ENCODE peak calls at places on chromosome 19, in ten cellular contexts. One of them, this sample, is unnamed.

GRCh38 chr19:21604351-21604926 is 99.0 kb downstream of the ZNF429 start:
- DNase-seq in DMS153: no peak
- DNase-seq in GM12878: no peak
- DNase-seq in caudate nucleus: no peak
- DNase-seq in CD8-positive, alpha-beta memory T cell: no peak
- DNase-seq in neuronal stem cell: no peak
- DNase-seq in stimulated activated CD4-positive, alpha-beta T cell treated with anti-CD3 and anti-CD28 coated beads, Interleukin-12 subunit alpha, Interleukin-12 subunit beta, amount 100 ng/mL, for 24 hours: no peak
- DNase-seq in AG04450: no peak
- DNase-seq in Caco-2: no peak
- DNase-seq in spleen: no peak
- DNase-seq in this sample: no peak

GRCh38 chr19:23222998-23223652 is 27.1 kb downstream of the ZNF724 start:
- DNase-seq in DMS153: no peak
- DNase-seq in caudate nucleus: no peak
- DNase-seq in GM12878: no peak
- DNase-seq in CD8-positive, alpha-beta memory T cell: no peak
- DNase-seq in spleen: no peak
- DNase-seq in stimulated activated CD4-positive, alpha-beta T cell treated with anti-CD3 and anti-CD28 coated beads, Interleukin-12 subunit alpha, Interleukin-12 subunit beta, amount 100 ng/mL, for 24 hours: no peak
- DNase-seq in AG04450: no peak
- DNase-seq in neuronal stem cell: no peak
- DNase-seq in Caco-2: no peak
- DNase-seq in this sample: no peak

GRCh38 chr19:38650911-38651584 is 3.6 kb downstream of the ACTN4 start:
- DNase-seq in spleen: no peak
- DNase-seq in neuronal stem cell: no peak
- DNase-seq in Caco-2: no peak
- DNase-seq in stimulated activated CD4-positive, alpha-beta T cell treated with anti-CD3 and anti-CD28 coated beads, Interleukin-12 subunit alpha, Interleukin-12 subunit beta, amount 100 ng/mL, for 24 hours: no peak
- DNase-seq in DMS153: no peak
- DNase-seq in GM12878: no peak
- DNase-seq in AG04450: no peak
- DNase-seq in caudate nucleus: no peak
- DNase-seq in CD8-positive, alpha-beta memory T cell: no peak
- DNase-seq in this sample: no peak

GRCh38 chr19:52351512-52351911 is 15.5 kb downstream of the ZNF610 start:
- DNase-seq in GM12878: no peak
- DNase-seq in DMS153: no peak
- DNase-seq in neuronal stem cell: no peak
- DNase-seq in CD8-positive, alpha-beta memory T cell: no peak
- DNase-seq in spleen: no peak
- DNase-seq in caudate nucleus: no peak
- DNase-seq in Caco-2: no peak
- DNase-seq in AG04450: no peak
- DNase-seq in stimulated activated CD4-positive, alpha-beta T cell treated with anti-CD3 and anti-CD28 coated beads, Interleukin-12 subunit alpha, Interleukin-12 subunit beta, amount 100 ng/mL, for 24 hours: no peak
- DNase-seq in this sample: no peak

GRCh38 chr19:37933965-37934364 is 27.0 kb downstream of the SIPA1L3 start:
- DNase-seq in CD8-positive, alpha-beta memory T cell: no peak
- DNase-seq in DMS153: peak
- DNase-seq in caudate nucleus: no peak
- DNase-seq in Caco-2: peak
- DNase-seq in neuronal stem cell: no peak
- DNase-seq in GM12878: no peak
- DNase-seq in stimulated activated CD4-positive, alpha-beta T cell treated with anti-CD3 and anti-CD28 coated beads, Interleukin-12 subunit alpha, Interleukin-12 subunit beta, amount 100 ng/mL, for 24 hours: no peak
- DNase-seq in spleen: peak
- DNase-seq in AG04450: no peak
- DNase-seq in this sample: peak

GRCh38 chr19:1730157-1730556 is 23.1 kb upstream of the ONECUT3 start:
- DNase-seq in spleen: no peak
- DNase-seq in GM12878: no peak
- DNase-seq in AG04450: no peak
- DNase-seq in DMS153: no peak
- DNase-seq in caudate nucleus: no peak
- DNase-seq in Caco-2: no peak
- DNase-seq in CD8-positive, alpha-beta memory T cell: no peak
- DNase-seq in neuronal stem cell: no peak
- DNase-seq in stimulated activated CD4-positive, alpha-beta T cell treated with anti-CD3 and anti-CD28 coated beads, Interleukin-12 subunit alpha, Interleukin-12 subunit beta, amount 100 ng/mL, for 24 hours: no peak
- DNase-seq in this sample: no peak

GRCh38 chr19:19637523-19638251 is 5.8 kb downstream of the GMIP start:
- DNase-seq in stimulated activated CD4-positive, alpha-beta T cell treated with anti-CD3 and anti-CD28 coated beads, Interleukin-12 subunit alpha, Interleukin-12 subunit beta, amount 100 ng/mL, for 24 hours: no peak
- DNase-seq in spleen: peak
- DNase-seq in neuronal stem cell: no peak
- DNase-seq in DMS153: no peak
- DNase-seq in GM12878: no peak
- DNase-seq in AG04450: no peak
- DNase-seq in Caco-2: no peak
- DNase-seq in caudate nucleus: no peak
- DNase-seq in CD8-positive, alpha-beta memory T cell: no peak
- DNase-seq in this sample: no peak

GRCh38 chr19:6593651-6594416 is 2.9 kb upstream of the CD70 start:
- DNase-seq in DMS153: no peak
- DNase-seq in stimulated activated CD4-positive, alpha-beta T cell treated with anti-CD3 and anti-CD28 coated beads, Interleukin-12 subunit alpha, Interleukin-12 subunit beta, amount 100 ng/mL, for 24 hours: no peak
- DNase-seq in spleen: no peak
- DNase-seq in caudate nucleus: no peak
- DNase-seq in CD8-positive, alpha-beta memory T cell: no peak
- DNase-seq in neuronal stem cell: no peak
- DNase-seq in Caco-2: no peak
- DNase-seq in AG04450: no peak
- DNase-seq in GM12878: no peak
- DNase-seq in this sample: no peak

GRCh38 chr19:50482271-50482855 is 5.7 kb upstream of the GARIN5A start:
- DNase-seq in DMS153: no peak
- DNase-seq in CD8-positive, alpha-beta memory T cell: no peak
- DNase-seq in Caco-2: no peak
- DNase-seq in GM12878: no peak
- DNase-seq in neuronal stem cell: no peak
- DNase-seq in spleen: peak
- DNase-seq in stimulated activated CD4-positive, alpha-beta T cell treated with anti-CD3 and anti-CD28 coated beads, Interleukin-12 subunit alpha, Interleukin-12 subunit beta, amount 100 ng/mL, for 24 hours: no peak
- DNase-seq in caudate nucleus: no peak
- DNase-seq in AG04450: no peak
- DNase-seq in this sample: no peak

GRCh38 chr19:19270749-19271571 is 2.1 kb downstream of the TM6SF2 start:
- DNase-seq in spleen: no peak
- DNase-seq in Caco-2: no peak
- DNase-seq in CD8-positive, alpha-beta memory T cell: no peak
- DNase-seq in AG04450: no peak
- DNase-seq in stimulated activated CD4-positive, alpha-beta T cell treated with anti-CD3 and anti-CD28 coated beads, Interleukin-12 subunit alpha, Interleukin-12 subunit beta, amount 100 ng/mL, for 24 hours: no peak
- DNase-seq in neuronal stem cell: no peak
- DNase-seq in DMS153: no peak
- DNase-seq in GM12878: no peak
- DNase-seq in caudate nucleus: no peak
- DNase-seq in this sample: no peak

GRCh38 chr19:16067205-16067938 is 8.9 kb upstream of the TPM4 start:
- DNase-seq in caudate nucleus: peak
- DNase-seq in CD8-positive, alpha-beta memory T cell: peak
- DNase-seq in Caco-2: no peak
- DNase-seq in spleen: peak
- DNase-seq in DMS153: no peak
- DNase-seq in GM12878: no peak
- DNase-seq in neuronal stem cell: no peak
- DNase-seq in AG04450: peak
- DNase-seq in stimulated activated CD4-positive, alpha-beta T cell treated with anti-CD3 and anti-CD28 coated beads, Interleukin-12 subunit alpha, Interleukin-12 subunit beta, amount 100 ng/mL, for 24 hours: no peak
- DNase-seq in this sample: no peak

GRCh38 chr19:47013041-47013517 is 6.6 kb upstream of the NPAS1 start:
- DNase-seq in AG04450: peak
- DNase-seq in GM12878: no peak
- DNase-seq in CD8-positive, alpha-beta memory T cell: peak
- DNase-seq in caudate nucleus: peak
- DNase-seq in neuronal stem cell: no peak
- DNase-seq in DMS153: peak
- DNase-seq in stimulated activated CD4-positive, alpha-beta T cell treated with anti-CD3 and anti-CD28 coated beads, Interleukin-12 subunit alpha, Interleukin-12 subunit beta, amount 100 ng/mL, for 24 hours: peak
- DNase-seq in spleen: peak
- DNase-seq in Caco-2: peak
- DNase-seq in this sample: peak

GRCh38 chr19:48487944-48488343 is 18.8 kb downstream of the CYTH2 start:
- DNase-seq in stimulated activated CD4-positive, alpha-beta T cell treated with anti-CD3 and anti-CD28 coated beads, Interleukin-12 subunit alpha, Interleukin-12 subunit beta, amount 100 ng/mL, for 24 hours: no peak
- DNase-seq in AG04450: no peak
- DNase-seq in neuronal stem cell: no peak
- DNase-seq in caudate nucleus: no peak
- DNase-seq in spleen: no peak
- DNase-seq in DMS153: no peak
- DNase-seq in CD8-positive, alpha-beta memory T cell: no peak
- DNase-seq in Caco-2: no peak
- DNase-seq in GM12878: no peak
- DNase-seq in this sample: no peak

GRCh38 chr19:19662866-19663291 is 597 bp downstream of the ATP13A1 start:
- DNase-seq in neuronal stem cell: no peak
- DNase-seq in spleen: no peak
- DNase-seq in stimulated activated CD4-positive, alpha-beta T cell treated with anti-CD3 and anti-CD28 coated beads, Interleukin-12 subunit alpha, Interleukin-12 subunit beta, amount 100 ng/mL, for 24 hours: no peak
- DNase-seq in AG04450: no peak
- DNase-seq in DMS153: no peak
- DNase-seq in GM12878: no peak
- DNase-seq in caudate nucleus: no peak
- DNase-seq in CD8-positive, alpha-beta memory T cell: no peak
- DNase-seq in Caco-2: no peak
- DNase-seq in this sample: no peak